ENCODE peak calls at places on chromosomes 12 and 14, in six cellular contexts. One of them, this sample, is unnamed.

GRCh38 chr14:94643316-94644101 is 31.3 kb downstream of the SERPINA3 start:
- DNase-seq in H1: no peak
- DNase-seq in GM12878: no peak
- DNase-seq in SK-N-SH: no peak
- DNase-seq in HepG2: no peak
- DNase-seq in K562: no peak
- DNase-seq in this sample: no peak

GRCh38 chr12:31853977-31854376 is 105.2 kb upstream of the RESF1 start:
- DNase-seq in SK-N-SH: no peak
- DNase-seq in K562: no peak
- DNase-seq in HepG2: peak
- DNase-seq in H1: no peak
- DNase-seq in GM12878: no peak
- DNase-seq in this sample: peak

GRCh38 chr12:45674181-45674580 is 55.3 kb upstream of the ARID2 start:
- DNase-seq in SK-N-SH: no peak
- DNase-seq in HepG2: no peak
- DNase-seq in K562: no peak
- DNase-seq in H1: no peak
- DNase-seq in GM12878: no peak
- DNase-seq in this sample: no peak

GRCh38 chr14:77904218-77904617 is 104.3 kb downstream of the ADCK1 start:
- DNase-seq in HepG2: no peak
- DNase-seq in SK-N-SH: no peak
- DNase-seq in H1: no peak
- DNase-seq in GM12878: no peak
- DNase-seq in K562: no peak
- DNase-seq in this sample: no peak

GRCh38 chr12:104457746-104458644 is 1.2 kb downstream of the CHST11 start:
- DNase-seq in K562: peak
- DNase-seq in SK-N-SH: peak
- DNase-seq in GM12878: no peak
- DNase-seq in H1: no peak
- DNase-seq in HepG2: no peak
- DNase-seq in this sample: no peak

GRCh38 chr14:91205449-91205848 is 39.1 kb downstream of the GPR68 start:
- DNase-seq in SK-N-SH: no peak
- DNase-seq in K562: no peak
- DNase-seq in H1: no peak
- DNase-seq in HepG2: no peak
- DNase-seq in GM12878: no peak
- DNase-seq in this sample: no peak

GRCh38 chr12:98983647-98984046 is 338.6 kb downstream of the APAF1 start:
- DNase-seq in K562: no peak
- DNase-seq in SK-N-SH: no peak
- DNase-seq in GM12878: no peak
- DNase-seq in H1: no peak
- DNase-seq in HepG2: no peak
- DNase-seq in this sample: no peak

GRCh38 chr14:93379841-93380240 is 32.9 kb downstream of the COX8C start:
- DNase-seq in HepG2: no peak
- DNase-seq in K562: no peak
- DNase-seq in SK-N-SH: no peak
- DNase-seq in H1: no peak
- DNase-seq in GM12878: no peak
- DNase-seq in this sample: no peak

GRCh38 chr14:34452258-34452822 is 9.7 kb downstream of the SPTSSA start:
- DNase-seq in GM12878: no peak
- DNase-seq in HepG2: no peak
- DNase-seq in SK-N-SH: no peak
- DNase-seq in K562: no peak
- DNase-seq in H1: no peak
- DNase-seq in this sample: no peak

GRCh38 chr12:65557425-65558167 is 266.7 kb upstream of the HMGA2 start:
- DNase-seq in SK-N-SH: no peak
- DNase-seq in H1: no peak
- DNase-seq in K562: peak
- DNase-seq in GM12878: no peak
- DNase-seq in HepG2: no peak
- DNase-seq in this sample: no peak

GRCh38 chr12:90984114-90984513 is 20.7 kb downstream of the EPYC start:
- DNase-seq in GM12878: no peak
- DNase-seq in SK-N-SH: no peak
- DNase-seq in H1: peak
- DNase-seq in HepG2: no peak
- DNase-seq in K562: no peak
- DNase-seq in this sample: no peak

GRCh38 chr12:68785358-68785757 is 22.6 kb upstream of the MDM2 start:
- DNase-seq in H1: no peak
- DNase-seq in K562: no peak
- DNase-seq in GM12878: no peak
- DNase-seq in SK-N-SH: no peak
- DNase-seq in HepG2: no peak
- DNase-seq in this sample: no peak

GRCh38 chr14:106166232-106166631 is 639.8 kb downstream of the TMEM121 start:
- DNase-seq in H1: no peak
- DNase-seq in GM12878: no peak
- DNase-seq in HepG2: no peak
- DNase-seq in SK-N-SH: no peak
- DNase-seq in K562: no peak
- DNase-seq in this sample: no peak

GRCh38 chr12:77591959-77592358 is 238.7 kb upstream of the NAV3 start:
- DNase-seq in SK-N-SH: no peak
- DNase-seq in HepG2: no peak
- DNase-seq in GM12878: no peak
- DNase-seq in H1: no peak
- DNase-seq in K562: no peak
- DNase-seq in this sample: no peak

GRCh38 chr14:45089813-45090212 is 5.9 kb downstream of the PRPF39 start:
- DNase-seq in GM12878: no peak
- DNase-seq in K562: no peak
- DNase-seq in HepG2: no peak
- DNase-seq in SK-N-SH: no peak
- DNase-seq in H1: no peak
- DNase-seq in this sample: no peak

GRCh38 chr12:33876618-33877017 is 145.7 kb upstream of the ALG10 start:
- DNase-seq in K562: peak
- DNase-seq in HepG2: no peak
- DNase-seq in H1: no peak
- DNase-seq in GM12878: no peak
- DNase-seq in SK-N-SH: no peak
- DNase-seq in this sample: no peak

GRCh38 chr12:72448089-72448488 is 175.9 kb downstream of the TRHDE start:
- DNase-seq in GM12878: no peak
- DNase-seq in H1: no peak
- DNase-seq in HepG2: no peak
- DNase-seq in K562: no peak
- DNase-seq in SK-N-SH: no peak
- DNase-seq in this sample: no peak

GRCh38 chr14:67232631-67233030 is 8.6 kb upstream of the PALS1 start:
- DNase-seq in GM12878: no peak
- DNase-seq in HepG2: no peak
- DNase-seq in H1: no peak
- DNase-seq in SK-N-SH: peak
- DNase-seq in K562: no peak
- DNase-seq in this sample: no peak
- TF ChIP-seq GABPA in GM12878: no peak
- TF ChIP-seq GABPA in HepG2: no peak
- TF ChIP-seq GABPA in H1: no peak
- TF ChIP-seq GABPA in SK-N-SH: no peak
- TF ChIP-seq GABPA in K562: no peak
- TF ChIP-seq GABPA in this sample: no peak

GRCh38 chr12:55726911-55727310 is 1.9 kb downstream of the CD63 start:
- DNase-seq in SK-N-SH: no peak
- DNase-seq in K562: no peak
- DNase-seq in H1: no peak
- DNase-seq in GM12878: no peak
- DNase-seq in HepG2: no peak
- DNase-seq in this sample: no peak
- H3K4me3 ChIP-seq in SK-N-SH: peak
- H3K4me3 ChIP-seq in K562: peak
- H3K4me3 ChIP-seq in H1: peak
- H3K4me3 ChIP-seq in GM12878: peak
- H3K4me3 ChIP-seq in HepG2: peak
- H3K4me3 ChIP-seq in this sample: no peak

DNA sequence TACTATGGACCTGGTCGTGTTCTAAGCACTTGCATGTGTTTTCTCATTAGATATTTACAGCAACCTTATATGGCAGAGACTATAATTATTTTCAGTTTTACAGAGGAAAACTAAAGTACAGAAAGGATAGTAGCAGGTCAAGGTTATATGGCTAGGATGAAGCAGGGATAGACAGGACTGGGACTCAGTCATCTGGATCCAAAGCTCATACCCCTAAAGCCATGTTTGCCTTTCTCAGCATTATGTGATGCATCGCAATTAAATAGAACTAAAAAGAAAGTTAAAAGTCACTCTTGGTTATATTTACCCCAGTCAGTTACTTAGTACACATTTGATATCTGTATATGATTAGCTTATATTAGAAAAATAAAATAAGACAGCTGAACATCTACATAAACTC is 13.3 kb downstream of the LIN7A start:
- DNase-seq in HepG2: peak
- DNase-seq in SK-N-SH: no peak
- DNase-seq in H1: no peak
- DNase-seq in K562: no peak
- DNase-seq in GM12878: no peak
- DNase-seq in this sample: no peak
- TF ChIP-seq GABPA in HepG2: no peak
- TF ChIP-seq GABPA in SK-N-SH: no peak
- TF ChIP-seq GABPA in H1: no peak
- TF ChIP-seq GABPA in K562: no peak
- TF ChIP-seq GABPA in GM12878: no peak
- TF ChIP-seq GABPA in this sample: no peak

DNA sequence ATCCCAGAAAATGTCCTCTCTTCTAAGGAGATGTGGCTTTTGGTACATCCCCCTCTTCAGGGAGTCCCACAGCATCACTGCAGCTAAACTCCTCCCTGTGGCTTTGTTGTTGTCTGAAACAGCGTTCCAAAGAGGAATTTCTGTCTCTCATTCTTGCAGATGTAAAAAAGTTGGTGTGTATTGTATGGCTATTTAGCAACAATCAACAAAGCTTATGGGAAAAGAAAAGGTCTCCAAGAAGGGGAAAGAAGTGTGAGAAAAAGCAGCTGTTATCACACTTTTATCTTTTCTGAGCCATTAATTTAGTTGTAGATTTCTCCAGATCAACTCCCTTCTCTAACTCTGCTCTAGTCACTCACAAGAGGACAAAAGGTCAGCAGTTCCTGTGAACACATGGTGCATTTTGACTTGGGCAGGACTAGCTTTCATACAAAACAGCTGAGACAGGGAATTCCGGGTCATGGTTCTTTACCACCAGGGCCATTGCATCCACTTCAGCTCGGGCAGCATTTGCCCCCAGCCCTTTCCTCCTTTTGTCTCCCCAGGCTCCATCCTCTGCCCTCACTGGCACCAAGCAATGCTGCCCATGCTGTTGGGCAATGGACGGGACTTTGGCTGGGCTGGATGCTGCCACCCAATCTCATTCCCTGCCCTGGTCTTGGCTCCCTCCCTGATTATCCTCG is 184.7 kb downstream of the TMX1 start:
- DNase-seq in HepG2: no peak
- DNase-seq in K562: no peak
- DNase-seq in H1: no peak
- DNase-seq in GM12878: no peak
- DNase-seq in SK-N-SH: no peak
- DNase-seq in this sample: no peak
- H3K4me3 ChIP-seq in HepG2: no peak
- H3K4me3 ChIP-seq in K562: no peak
- H3K4me3 ChIP-seq in H1: no peak
- H3K4me3 ChIP-seq in GM12878: no peak
- H3K4me3 ChIP-seq in SK-N-SH: no peak
- H3K4me3 ChIP-seq in this sample: no peak